ENCODE peak calls at places on chromosomes 11 and 22, in four cellular contexts. X, B, E and R are unnamed samples.
A peak's percentile ranks its signal among the peaks of the same experiment; 100 is the strongest.

GRCh38 chr11:32099516-32099915 is 8.6 kb downstream of the RCN1 start:
- DNase-seq in B (no peak), X (no peak), E (no peak), R (no peak)

GRCh38 chr22:27799334-27800249 is 2.0 kb downstream of the MN1 start:
- DNase-seq in E (no peak), X (peak; percentile 58), B (no peak), R (peak; percentile 53)

GRCh38 chr22:27116295-27116694 is 458.9 kb downstream of the MIAT start:
- DNase-seq in B (no peak), X (no peak), E (peak; percentile 74), R (no peak)

GRCh38 chr11:38046571-38047135 is 1448.6 kb upstream of the RAG2 start:
- DNase-seq in B (no peak), X (no peak), E (no peak), R (no peak)

GRCh38 chr22:44924098-44924497 is 85.7 kb downstream of the PHF21B start:
- DNase-seq in B (no peak), X (no peak), E (no peak), R (no peak)

GRCh38 chr11:111045408-111045806 is 200.1 kb upstream of the POU2AF2 start:
- DNase-seq in X (no peak), B (no peak), E (no peak), R (no peak)

GRCh38 chr11:19239039-19239438 is 1.7 kb downstream of the E2F8 start:
- DNase-seq in B (no peak), X (no peak), E (no peak), R (no peak)

GRCh38 chr11:12888525-12889158 is 120.5 kb upstream of the RASSF10 start:
- DNase-seq in B (peak; percentile 92), X (peak; percentile 88), E (peak; percentile 77), R (peak; percentile 91)

GRCh38 chr22:25360891-25361645 is 141.6 kb downstream of the CRYBB2 start:
- DNase-seq in X (no peak), E (no peak), B (no peak), R (no peak)

GRCh38 chr11:69000831-69001245 is 12.2 kb downstream of the MRGPRF start:
- DNase-seq in E (peak; percentile 63), X (no peak), B (no peak), R (peak; percentile 12)

GRCh38 chr11:120073196-120073595 is 64.7 kb downstream of the TRIM29 start:
- DNase-seq in B (no peak), X (no peak), E (no peak), R (no peak)

GRCh38 chr22:45263790-45264269 is 20.9 kb upstream of the UPK3A start:
- DNase-seq in E (peak; percentile 80), B (peak; percentile 72), X (peak; percentile 86), R (peak; percentile 79)

GRCh38 chr11:69801513-69802335 is 17.5 kb downstream of the FGF3 start:
- DNase-seq in X (no peak), B (peak; percentile 34), E (peak; percentile 32), R (peak; percentile 42)

GRCh38 chr11:73317803-73318202 is 9.7 kb downstream of the ARHGEF17 start:
- DNase-seq in X (no peak), B (no peak), E (no peak), R (no peak)

GRCh38 chr11:115939726-115940421 is 435.7 kb upstream of the CADM1 start:
- DNase-seq in B (no peak), E (no peak), X (no peak), R (no peak)

GRCh38 chr11:126352934-126353801 is 2.3 kb upstream of the ST3GAL4 start:
- DNase-seq in X (peak; percentile 7), B (no peak), E (peak; percentile 75), R (no peak)

GRCh38 chr11:29124436-29124835 is 892.4 kb downstream of the KCNA4 start:
- DNase-seq in X (no peak), E (no peak), B (no peak), R (no peak)

GRCh38 chr11:22666700-22667439 is 459 bp downstream of the GAS2 start:
- DNase-seq in X (peak; percentile 76), B (peak; percentile 72), E (no peak), R (peak; percentile 27)

GRCh38 chr11:16096336-16096735 is 260.0 kb downstream of the SOX6 start:
- DNase-seq in B (no peak), E (no peak), X (no peak), R (no peak)

GRCh38 chr22:23180301-23180892 is at the start of gene BCR:
- DNase-seq in B (peak; percentile 77), X (peak; percentile 82), E (peak; percentile 42), R (peak; percentile 78)
- TF ChIP-seq POLR2A in B (no peak), X (no peak), E (peak; percentile 28), R (peak; percentile 69)

GRCh38 chr11:24437123-24437522 is 59.7 kb upstream of the LUZP2 start:
- DNase-seq in B (no peak), X (no peak), E (no peak), R (no peak)
- TF ChIP-seq CTCF in B (no peak), X (no peak), E (no peak), R (no peak)

DNA sequence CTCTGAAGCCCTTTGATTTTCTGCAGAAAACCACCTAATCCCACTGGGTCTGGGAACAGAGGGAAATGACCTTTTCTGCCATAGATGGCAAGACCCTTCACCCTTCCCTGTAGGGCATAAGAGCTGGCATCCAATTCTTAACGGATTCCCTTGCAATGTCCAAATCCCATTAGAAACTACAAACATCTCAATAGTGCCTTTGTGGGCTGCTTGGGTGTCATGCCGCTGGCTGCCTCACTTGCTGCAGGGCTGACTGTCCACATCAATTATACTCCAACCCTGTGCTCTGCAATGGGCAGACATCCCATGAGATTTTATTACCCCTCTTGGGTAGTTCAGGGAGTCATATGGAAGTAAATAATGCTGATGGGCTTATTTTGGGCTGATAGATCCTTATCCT is 7.2 kb downstream of the GRAP2 start:
- DNase-seq in X (no peak), B (no peak), E (no peak), R (no peak)
- TF ChIP-seq POLR2A in X (no peak), B (no peak), E (no peak), R (no peak)

GRCh38 chr11:61551630-61552029 is 29.2 kb downstream of the SYT7 start:
- DNase-seq in B (peak; percentile 48), E (peak; percentile 42), X (peak; percentile 89), R (peak; percentile 77)
- TF ChIP-seq CTCF in B (no peak), E (no peak), X (no peak), R (no peak)

GRCh38 chr22:31441652-31442051 is 42.2 kb downstream of the DRG1 start:
- DNase-seq in X (no peak), E (no peak), B (no peak), R (no peak)
- TF ChIP-seq POLR2A in X (no peak), E (no peak), B (no peak), R (no peak)

GRCh38 chr22:17638432-17639237 is at the start of gene BCL2L13:
- DNase-seq in B (peak; percentile 93), E (peak; percentile 91), X (peak; percentile 96), R (peak; percentile 94)
- TF ChIP-seq CTCF in B (no peak), E (no peak), X (peak; percentile 10), R (peak; percentile 4)

DNA sequence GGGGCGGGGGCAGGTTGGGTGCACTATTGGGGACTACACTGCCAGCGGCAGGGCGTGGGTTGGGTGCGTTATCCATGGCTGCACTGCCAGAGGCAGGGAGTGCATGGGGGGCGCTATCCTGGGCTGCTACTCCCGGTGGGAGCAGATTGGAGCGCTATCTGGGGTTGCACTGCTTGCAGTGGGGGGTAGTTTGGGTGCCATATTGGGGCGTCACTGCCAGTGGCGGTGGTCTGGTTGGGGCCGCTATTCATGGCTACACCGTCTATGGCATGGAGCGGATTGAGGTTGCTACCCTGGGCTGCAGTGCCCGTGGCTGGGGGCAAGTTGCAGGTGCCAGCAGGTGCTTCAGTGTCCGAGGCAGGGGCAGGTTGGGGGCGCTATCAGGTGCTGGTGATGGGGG is 36.2 kb downstream of the C22orf42 start:
- DNase-seq in X (no peak), B (no peak), E (no peak), R (no peak)
- TF ChIP-seq POLR2A in X (no peak), B (no peak), E (no peak), R (no peak)

GRCh38 chr22:31235076-31235475 is 23.0 kb downstream of the LIMK2 start:
- DNase-seq in E (no peak), X (no peak), B (no peak), R (no peak)
- TF ChIP-seq CTCF in E (no peak), X (no peak), B (no peak), R (no peak)

DNA sequence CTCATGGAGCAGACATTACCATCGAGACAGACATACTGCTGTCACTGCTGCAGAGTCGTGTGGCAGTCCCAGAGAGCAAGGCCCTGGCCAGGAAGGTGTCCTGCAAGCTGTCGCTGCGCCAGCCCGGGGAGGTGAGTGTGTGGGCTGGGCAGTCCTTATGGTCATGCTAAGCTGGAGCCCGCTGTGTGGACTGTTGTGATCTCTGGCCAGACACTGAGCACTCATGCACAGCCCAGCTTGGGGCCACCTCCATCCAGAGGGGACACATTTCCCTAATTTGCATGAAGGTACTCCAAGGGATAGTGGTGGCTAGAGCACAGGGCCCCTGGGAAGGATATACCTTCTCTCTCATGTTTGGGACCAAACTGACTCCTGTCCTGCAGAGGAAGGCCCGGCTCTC is 9.6 kb downstream of the ANKK1 start:
- DNase-seq in X (no peak), E (no peak), B (no peak), R (peak; percentile 83)
- TF ChIP-seq POLR2A in X (no peak), E (no peak), B (no peak), R (no peak)